ENCODE peak calls at places on chromosomes 2 and 18, in five cellular contexts. One of them, this sample, is unnamed. For H3K4me1, the result is how much of the 10 kb centered on the place peaks cover.

GRCh38 chr2:150528861-150529801 is 41.7 kb upstream of the RND3 start:
- DNase-seq in mammary epithelial cell: peak
- DNase-seq in heart left ventricle: no peak
- DNase-seq in neural progenitor cell: peak
- DNase-seq in left ventricle myocardium inferior: no peak
- DNase-seq in this sample: no peak

GRCh38 chr2:213816583-213816982 is 532.3 kb downstream of the SPAG16 start:
- DNase-seq in mammary epithelial cell: no peak
- DNase-seq in heart left ventricle: no peak
- DNase-seq in neural progenitor cell: no peak
- DNase-seq in left ventricle myocardium inferior: no peak
- DNase-seq in this sample: no peak

GRCh38 chr2:217538719-217539118 is 464.1 kb downstream of the TNS1 start:
- DNase-seq in mammary epithelial cell: no peak
- DNase-seq in heart left ventricle: no peak
- DNase-seq in neural progenitor cell: no peak
- DNase-seq in left ventricle myocardium inferior: no peak
- DNase-seq in this sample: no peak

GRCh38 chr18:23380817-23381216 is 72.3 kb upstream of the RIOK3 start:
- DNase-seq in mammary epithelial cell: no peak
- DNase-seq in heart left ventricle: no peak
- DNase-seq in neural progenitor cell: no peak
- DNase-seq in left ventricle myocardium inferior: no peak
- DNase-seq in this sample: no peak

GRCh38 chr2:133138693-133139092 is 429.6 kb downstream of the NCKAP5 start:
- DNase-seq in mammary epithelial cell: peak
- DNase-seq in heart left ventricle: no peak
- DNase-seq in neural progenitor cell: no peak
- DNase-seq in left ventricle myocardium inferior: no peak
- DNase-seq in this sample: no peak

GRCh38 chr2:51723716-51724115 is 691.8 kb upstream of the NRXN1 start:
- DNase-seq in mammary epithelial cell: no peak
- DNase-seq in heart left ventricle: no peak
- DNase-seq in neural progenitor cell: no peak
- DNase-seq in left ventricle myocardium inferior: no peak
- DNase-seq in this sample: no peak

GRCh38 chr2:126761981-126762878 is 106.3 kb downstream of the GYPC start:
- DNase-seq in mammary epithelial cell: no peak
- DNase-seq in heart left ventricle: no peak
- DNase-seq in neural progenitor cell: no peak
- DNase-seq in left ventricle myocardium inferior: no peak
- DNase-seq in this sample: peak

GRCh38 chr2:134401081-134401497 is 147.2 kb downstream of the MGAT5 start:
- DNase-seq in mammary epithelial cell: no peak
- DNase-seq in heart left ventricle: peak
- DNase-seq in neural progenitor cell: no peak
- DNase-seq in left ventricle myocardium inferior: peak
- DNase-seq in this sample: peak

GRCh38 chr18:58150772-58151171 is 106.7 kb downstream of the NEDD4L start:
- DNase-seq in mammary epithelial cell: no peak
- DNase-seq in heart left ventricle: no peak
- DNase-seq in neural progenitor cell: no peak
- DNase-seq in left ventricle myocardium inferior: no peak
- DNase-seq in this sample: no peak

GRCh38 chr18:77944533-77944932 is 694.9 kb downstream of the GALR1 start:
- DNase-seq in mammary epithelial cell: no peak
- DNase-seq in heart left ventricle: no peak
- DNase-seq in neural progenitor cell: no peak
- DNase-seq in left ventricle myocardium inferior: no peak
- DNase-seq in this sample: no peak

GRCh38 chr2:157052685-157053224 is 204.8 kb upstream of the GALNT5 start:
- DNase-seq in mammary epithelial cell: peak
- DNase-seq in heart left ventricle: no peak
- DNase-seq in neural progenitor cell: no peak
- DNase-seq in left ventricle myocardium inferior: no peak
- DNase-seq in this sample: no peak

GRCh38 chr18:12776821-12777471 is 74.1 kb downstream of the PSMG2 start:
- DNase-seq in mammary epithelial cell: no peak
- DNase-seq in heart left ventricle: no peak
- DNase-seq in neural progenitor cell: no peak
- DNase-seq in left ventricle myocardium inferior: no peak
- DNase-seq in this sample: peak

GRCh38 chr18:12774982-12775381 is 72.1 kb downstream of the PSMG2 start:
- DNase-seq in mammary epithelial cell: no peak
- DNase-seq in heart left ventricle: no peak
- DNase-seq in neural progenitor cell: no peak
- DNase-seq in left ventricle myocardium inferior: no peak
- DNase-seq in this sample: peak

GRCh38 chr18:12779043-12779442 is 76.2 kb downstream of the PSMG2 start:
- DNase-seq in mammary epithelial cell: no peak
- DNase-seq in heart left ventricle: no peak
- DNase-seq in neural progenitor cell: no peak
- DNase-seq in left ventricle myocardium inferior: no peak
- DNase-seq in this sample: peak

GRCh38 chr18:12779456-12779855 is 76.6 kb downstream of the PSMG2 start:
- DNase-seq in mammary epithelial cell: no peak
- DNase-seq in heart left ventricle: no peak
- DNase-seq in neural progenitor cell: no peak
- DNase-seq in left ventricle myocardium inferior: no peak
- DNase-seq in this sample: peak

DNA sequence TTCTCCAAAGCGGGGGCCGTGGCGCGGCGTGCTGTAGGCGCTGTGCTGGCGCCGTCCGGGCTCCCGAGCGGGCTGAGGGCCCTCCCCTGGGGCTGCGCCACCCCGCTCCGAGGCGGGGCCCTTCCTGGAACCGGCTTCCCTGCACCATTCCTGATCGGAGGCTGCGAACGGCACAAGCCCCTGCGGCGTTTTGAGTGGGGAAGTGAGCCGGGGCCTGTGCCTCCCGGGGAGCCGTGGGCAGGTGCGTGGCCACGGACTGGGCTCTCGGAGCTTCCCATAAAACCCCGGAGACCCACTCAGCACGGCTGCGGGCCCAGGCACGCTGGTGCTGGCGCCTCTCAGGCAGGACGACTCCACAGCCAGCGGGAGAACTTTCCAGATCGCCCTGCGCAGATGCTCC is 74.7 kb downstream of the PSMG2 start:
- DNase-seq in mammary epithelial cell: no peak
- DNase-seq in heart left ventricle: no peak
- DNase-seq in neural progenitor cell: no peak
- DNase-seq in left ventricle myocardium inferior: no peak
- DNase-seq in this sample: peak
- H3K4me3 ChIP-seq in mammary epithelial cell: no peak
- H3K4me3 ChIP-seq in heart left ventricle: no peak
- H3K4me3 ChIP-seq in neural progenitor cell: no peak
- H3K4me3 ChIP-seq in left ventricle myocardium inferior: peak
- H3K4me3 ChIP-seq in this sample: no peak

GRCh38 chr2:237720962-237721361 is 77.6 kb upstream of the RBM44 start:
- DNase-seq in mammary epithelial cell: no peak
- DNase-seq in heart left ventricle: no peak
- DNase-seq in neural progenitor cell: no peak
- DNase-seq in left ventricle myocardium inferior: no peak
- DNase-seq in this sample: no peak
- H3K4me1 ChIP-seq in mammary epithelial cell: under half
- H3K4me1 ChIP-seq in heart left ventricle: half or more
- H3K4me1 ChIP-seq in neural progenitor cell: under half
- H3K4me1 ChIP-seq in left ventricle myocardium inferior: half or more
- H3K4me1 ChIP-seq in this sample: half or more

GRCh38 chr2:218957685-218958084 is 1.8 kb upstream of the CDK5R2 start:
- DNase-seq in mammary epithelial cell: no peak
- DNase-seq in heart left ventricle: no peak
- DNase-seq in neural progenitor cell: no peak
- DNase-seq in left ventricle myocardium inferior: no peak
- DNase-seq in this sample: no peak

GRCh38 chr2:218953366-218953954 is 6.0 kb upstream of the CDK5R2 start:
- DNase-seq in mammary epithelial cell: no peak
- DNase-seq in heart left ventricle: no peak
- DNase-seq in neural progenitor cell: peak
- DNase-seq in left ventricle myocardium inferior: no peak
- DNase-seq in this sample: no peak

GRCh38 chr2:218952160-218952559 is 7.3 kb upstream of the CDK5R2 start:
- DNase-seq in mammary epithelial cell: no peak
- DNase-seq in heart left ventricle: no peak
- DNase-seq in neural progenitor cell: no peak
- DNase-seq in left ventricle myocardium inferior: no peak
- DNase-seq in this sample: no peak

GRCh38 chr2:218956039-218956438 is 3.4 kb upstream of the CDK5R2 start:
- DNase-seq in mammary epithelial cell: no peak
- DNase-seq in heart left ventricle: no peak
- DNase-seq in neural progenitor cell: no peak
- DNase-seq in left ventricle myocardium inferior: no peak
- DNase-seq in this sample: no peak

DNA sequence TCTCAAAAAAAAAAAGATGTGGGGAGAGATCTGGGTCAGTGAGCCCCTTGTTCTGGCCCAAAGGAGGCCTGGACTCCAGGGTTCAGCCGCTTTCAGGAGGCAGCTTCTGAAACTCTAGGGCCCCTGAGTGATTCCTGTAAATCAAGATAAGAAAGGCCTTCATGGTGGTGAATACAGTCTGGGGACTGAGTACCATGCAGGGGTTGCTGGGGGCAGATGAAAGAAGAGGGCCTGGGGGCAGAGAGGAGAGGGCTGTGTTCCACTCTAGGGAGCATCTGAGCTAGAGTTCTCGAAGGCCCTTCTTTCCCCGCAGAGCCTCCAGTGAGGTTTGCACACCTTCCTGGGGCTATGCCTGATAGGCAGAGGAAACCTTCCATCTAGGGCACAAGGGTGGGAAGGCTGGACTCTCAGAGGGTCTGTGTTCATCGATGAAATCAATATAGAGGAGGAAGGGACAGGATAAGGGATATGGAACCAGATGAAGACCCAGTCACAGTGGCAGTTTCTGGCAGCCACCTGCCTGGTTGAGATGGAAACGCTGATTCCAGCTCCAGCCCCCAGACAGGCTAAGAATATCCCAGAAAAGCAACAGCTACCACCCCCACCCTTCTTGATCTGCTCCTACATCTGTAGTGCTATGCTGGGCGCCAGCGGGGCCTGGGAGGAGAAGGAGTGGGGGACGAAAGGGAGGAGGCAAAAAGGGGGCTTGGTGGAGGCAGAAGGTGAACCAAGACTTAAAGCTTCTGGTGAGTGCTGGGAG is 4.7 kb upstream of the CDK5R2 start:
- DNase-seq in mammary epithelial cell: no peak
- DNase-seq in heart left ventricle: no peak
- DNase-seq in neural progenitor cell: no peak
- DNase-seq in left ventricle myocardium inferior: no peak
- DNase-seq in this sample: no peak
- TF ChIP-seq CTCF in mammary epithelial cell: no peak
- TF ChIP-seq CTCF in heart left ventricle: no peak
- TF ChIP-seq CTCF in neural progenitor cell: no peak
- TF ChIP-seq CTCF in left ventricle myocardium inferior: no peak
- TF ChIP-seq CTCF in this sample: no peak

GRCh38 chr2:62661263-62661635 is 44.3 kb upstream of the EHBP1 start:
- DNase-seq in mammary epithelial cell: no peak
- DNase-seq in heart left ventricle: no peak
- DNase-seq in neural progenitor cell: peak
- DNase-seq in left ventricle myocardium inferior: no peak
- DNase-seq in this sample: no peak
- H3K4me3 ChIP-seq in mammary epithelial cell: no peak
- H3K4me3 ChIP-seq in heart left ventricle: no peak
- H3K4me3 ChIP-seq in neural progenitor cell: no peak
- H3K4me3 ChIP-seq in left ventricle myocardium inferior: no peak
- H3K4me3 ChIP-seq in this sample: no peak

GRCh38 chr2:85183481-85183880 is 50.3 kb downstream of the TCF7L1 start:
- DNase-seq in mammary epithelial cell: peak
- DNase-seq in heart left ventricle: no peak
- DNase-seq in neural progenitor cell: no peak
- DNase-seq in left ventricle myocardium inferior: no peak
- DNase-seq in this sample: no peak
- H3K4me1 ChIP-seq in mammary epithelial cell: under half
- H3K4me1 ChIP-seq in heart left ventricle: under half
- H3K4me1 ChIP-seq in neural progenitor cell: under half
- H3K4me1 ChIP-seq in left ventricle myocardium inferior: half or more
- H3K4me1 ChIP-seq in this sample: under half

This sample was measured in right atrium auricular region.